ENCODE peak calls at places on chromosomes 3 and 15, in four cellular contexts. M is H1, I is HepG2, H is K562. E is an unnamed sample.
A peak's percentile ranks its signal among the peaks of the same experiment; 100 is the strongest.

GRCh38 chr3:13034109-13034800 is 39.0 kb downstream of the IQSEC1 start:
- DNase-seq in M (no peak), I (no peak), H (no peak), E (no peak)

GRCh38 chr3:119664850-119665379 is 4.5 kb upstream of the POPDC2 start:
- DNase-seq in M (no peak), I (peak; percentile 39), H (no peak), E (no peak)

GRCh38 chr3:41267975-41268640 is 68.8 kb downstream of the CTNNB1 start:
- DNase-seq in M (no peak), I (peak; percentile 96), H (peak; percentile 80), E (no peak)

GRCh38 chr3:160691962-160692361 is 15.0 kb downstream of the ARL14 start:
- DNase-seq in M (no peak), I (no peak), H (no peak), E (no peak)

GRCh38 chr3:99962703-99963102 is 145.0 kb downstream of the CMSS1 start:
- DNase-seq in M (no peak), I (no peak), H (no peak), E (no peak)

GRCh38 chr15:74901612-74902063 is 5.0 kb downstream of the FAM219B start:
- DNase-seq in M (no peak), I (peak; percentile 49), H (peak; percentile 82), E (no peak)

GRCh38 chr3:188646592-188646991 is 492.6 kb downstream of the LPP start:
- DNase-seq in M (no peak), I (no peak), H (no peak), E (no peak)

GRCh38 chr3:36124118-36124796 is 256.0 kb upstream of the STAC start:
- DNase-seq in M (peak; percentile 41), I (peak; percentile 38), H (no peak), E (no peak)

GRCh38 chr3:114418107-114418506 is 124.3 kb downstream of the TIGIT start:
- DNase-seq in M (no peak), I (no peak), H (no peak), E (no peak)

GRCh38 chr3:47035645-47036044 is 56.2 kb downstream of the NBEAL2 start:
- DNase-seq in M (no peak), I (peak; percentile 34), H (no peak), E (no peak)

GRCh38 chr3:179421500-179421899 is 29.8 kb downstream of the GNB4 start:
- DNase-seq in M (no peak), I (no peak), H (peak; percentile 15), E (no peak)

GRCh38 chr3:193767353-193768068 is 174.5 kb downstream of the OPA1 start:
- DNase-seq in M (no peak), I (no peak), H (no peak), E (no peak)

GRCh38 chr3:58173670-58174472 is 36.9 kb downstream of the DNASE1L3 start:
- DNase-seq in M (no peak), I (peak; percentile 87), H (peak; percentile 46), E (no peak)

GRCh38 chr3:127691974-127692373 is 19.2 kb downstream of the ABTB1 start:
- DNase-seq in M (no peak), I (no peak), H (no peak), E (no peak)

GRCh38 chr3:127689266-127689860 is 16.6 kb downstream of the ABTB1 start:
- DNase-seq in M (no peak), I (no peak), H (no peak), E (no peak)

GRCh38 chr3:127690106-127690505 is 17.4 kb downstream of the ABTB1 start:
- DNase-seq in M (no peak), I (peak; percentile 20), H (no peak), E (no peak)

GRCh38 chr3:127691494-127691893 is 18.7 kb downstream of the ABTB1 start:
- DNase-seq in M (no peak), I (no peak), H (no peak), E (no peak)

DNA sequence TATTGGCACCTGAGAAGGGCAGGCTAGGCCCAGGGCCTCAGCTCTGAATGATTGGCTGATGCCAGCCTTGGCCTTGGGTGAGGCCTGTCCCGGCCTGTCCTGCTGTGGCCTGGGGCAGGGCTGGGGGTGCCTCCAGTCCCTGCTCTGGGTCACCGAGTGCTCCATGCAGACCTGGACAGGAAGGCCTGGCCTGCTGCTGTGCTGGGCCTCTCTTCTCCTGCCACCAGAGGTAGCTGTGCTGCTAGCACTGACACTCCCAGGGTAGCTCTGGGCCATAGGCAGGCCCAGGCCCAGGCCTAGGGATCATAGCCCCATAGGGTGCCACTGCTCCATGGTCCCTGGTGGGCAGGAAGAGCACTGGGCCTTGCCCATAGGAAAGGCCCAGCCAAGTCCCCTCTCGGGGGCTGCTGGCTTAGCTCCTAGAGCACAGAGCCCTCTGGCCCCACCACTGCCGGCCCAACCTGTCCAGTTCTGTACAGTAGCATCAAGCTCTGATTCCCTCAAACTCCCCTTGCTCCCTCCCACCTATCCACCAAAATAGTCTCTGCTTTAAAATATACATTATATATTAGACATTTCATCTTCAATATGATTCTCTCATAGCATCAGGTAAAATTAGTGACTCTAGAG is 18.2 kb downstream of the ABTB1 start:
- DNase-seq in M (no peak), I (peak; percentile 59), H (no peak), E (no peak)
- TF ChIP-seq SRF in M (no peak), I (no peak), H (no peak), E (no peak)

GRCh38 chr3:103752986-103753385 is 1318.2 kb downstream of the ZPLD1 start:
- DNase-seq in M (no peak), I (no peak), H (no peak), E (no peak)
- TF ChIP-seq KDM1A in M (no peak), I (no peak), H (no peak), E (no peak)

GRCh38 chr15:71725215-71725955 is 85.0 kb upstream of the NR2E3 start:
- DNase-seq in M (no peak), I (no peak), H (no peak), E (no peak)
- TF ChIP-seq SRF in M (no peak), I (no peak), H (no peak), E (no peak)

GRCh38 chr15:36362508-36362907 is 216.9 kb upstream of the CDIN1 start:
- DNase-seq in M (peak; percentile 3), I (no peak), H (no peak), E (no peak)
- TF ChIP-seq KDM1A in M (no peak), I (no peak), H (no peak), E (no peak)

DNA sequence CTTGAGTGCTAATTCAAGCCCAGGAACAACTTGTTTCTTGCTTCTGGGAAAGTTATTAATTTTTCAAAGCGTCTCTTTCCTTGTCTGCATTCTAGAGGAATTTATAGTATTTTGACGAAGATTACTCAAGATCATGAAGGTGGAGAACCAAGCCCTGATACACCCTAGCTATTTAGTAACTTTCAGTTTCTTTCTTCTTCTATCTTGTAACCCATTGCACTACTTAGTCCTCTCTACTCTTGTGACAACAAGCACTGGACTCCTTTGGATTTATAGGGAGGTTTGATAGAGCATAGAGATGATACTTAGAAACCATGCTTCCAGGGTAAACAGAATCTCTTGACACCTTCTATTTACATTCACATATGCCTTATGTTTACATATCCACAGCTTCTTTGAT is 203.3 kb upstream of the GRM7 start:
- DNase-seq in M (no peak), I (no peak), H (no peak), E (no peak)
- TF ChIP-seq SRF in M (no peak), I (no peak), H (no peak), E (no peak)

GRCh38 chr3:124705552-124705951 is 24.7 kb upstream of the UMPS start:
- DNase-seq in M (no peak), I (no peak), H (no peak), E (no peak)

GRCh38 chr3:124701687-124702086 is 28.6 kb upstream of the UMPS start:
- DNase-seq in M (no peak), I (peak; percentile 16), H (no peak), E (no peak)

GRCh38 chr3:124702950-124703349 is 27.3 kb upstream of the UMPS start:
- DNase-seq in M (no peak), I (no peak), H (no peak), E (no peak)

DNA sequence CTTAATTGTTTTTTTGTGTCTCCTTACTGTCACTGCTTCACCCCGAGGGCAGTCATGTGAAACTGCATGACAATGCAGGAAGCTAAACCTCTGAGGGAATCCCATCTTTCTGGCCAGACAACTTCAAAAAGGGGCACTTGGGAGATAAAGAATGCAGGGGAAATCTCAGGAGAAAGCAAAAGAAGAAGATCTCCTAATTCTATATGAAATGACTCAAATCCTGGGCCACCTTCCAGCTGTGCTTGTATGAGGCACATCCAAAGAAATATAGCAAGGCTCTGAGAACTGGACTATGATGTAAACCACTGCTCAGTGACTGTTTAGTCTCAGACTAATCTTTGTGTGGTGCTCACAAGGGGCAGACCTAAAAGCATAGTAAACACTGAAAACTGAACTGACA is 22.6 kb upstream of the UMPS start:
- DNase-seq in M (no peak), I (no peak), H (no peak), E (no peak)
- TF ChIP-seq KDM1A in M (no peak), I (no peak), H (no peak), E (no peak)

GRCh38 chr3:177753498-177754155 is 556.3 kb upstream of the TBL1XR1 start:
- DNase-seq in M (no peak), I (no peak), H (no peak), E (no peak)

GRCh38 chr3:177758131-177758530 is 560.8 kb upstream of the TBL1XR1 start:
- DNase-seq in M (no peak), I (no peak), H (no peak), E (no peak)

GRCh38 chr3:177752841-177753240 is 555.6 kb upstream of the TBL1XR1 start:
- DNase-seq in M (no peak), I (no peak), H (no peak), E (no peak)

GRCh38 chr3:177751770-177752169 is 554.5 kb upstream of the TBL1XR1 start:
- DNase-seq in M (no peak), I (no peak), H (no peak), E (no peak)

DNA sequence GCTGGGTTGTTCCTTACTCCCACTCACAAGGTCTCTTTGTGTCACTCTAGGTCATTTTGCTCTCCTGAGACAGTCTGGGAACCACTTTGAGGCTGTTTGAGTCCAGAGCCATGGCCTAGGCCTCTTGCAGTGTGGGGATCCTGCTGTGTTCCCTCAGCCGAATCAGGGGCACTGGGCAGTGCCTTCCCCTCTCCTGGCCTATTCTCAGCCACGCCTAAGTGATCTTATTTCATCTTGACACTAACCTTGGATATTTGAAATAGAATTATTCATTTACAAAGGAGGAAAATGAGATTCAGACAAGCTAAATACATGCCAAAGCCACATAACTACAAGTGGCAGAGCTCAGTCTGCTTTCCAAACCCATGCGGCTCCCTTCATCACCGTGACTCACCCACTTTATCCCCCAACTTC is 557.2 kb upstream of the TBL1XR1 start:
- DNase-seq in M (no peak), I (no peak), H (no peak), E (no peak)
- TF ChIP-seq SRF in M (no peak), I (no peak), H (no peak), E (no peak)

E was measured in GM12878.